ENCODE peak calls at places on chromosomes 5 and 9, in nine cellular contexts. G is ovary; J is colonic mucosa; Y is left ventricle myocardium inferior; U is psoas muscle; I is hepatocyte; C is HCT116; B is fibroblast of lung; Q is CD8-positive, alpha-beta T cell. M is an unnamed sample. For H3K4me1, the result is how much of the 10 kb centered on the place peaks cover.

GRCh38 chr9:87670572-87671264 is 55.2 kb upstream of the CTSL start:
- DNase-seq in G (no peak), J (no peak), Y (no peak), U (no peak), I (no peak), C (no peak), B (no peak), Q (no peak), M (no peak)

GRCh38 chr9:128001411-128002298 is 20.9 kb upstream of the EEIG1 start:
- DNase-seq in G (no peak), J (no peak), Y (no peak), U (no peak), I (peak), C (no peak), B (peak), Q (no peak), M (peak)

GRCh38 chr9:113471143-113471542 is 7.6 kb downstream of the RGS3 start:
- DNase-seq in G (no peak), J (no peak), Y (no peak), U (no peak), I (peak), C (no peak), B (no peak), Q (no peak), M (no peak)

GRCh38 chr5:142296914-142297417 is 27.9 kb downstream of the SPRY4 start:
- DNase-seq in G (no peak), J (no peak), Y (peak), U (no peak), I (no peak), C (no peak), B (peak), Q (no peak), M (no peak)

GRCh38 chr9:7236186-7236585 is 478.4 kb downstream of the KDM4C start:
- DNase-seq in G (no peak), J (no peak), Y (no peak), U (no peak), I (no peak), C (no peak), B (no peak), Q (no peak), M (no peak)

GRCh38 chr5:154086123-154086522 is 47.4 kb downstream of the MFAP3 start:
- DNase-seq in G (no peak), J (no peak), Y (no peak), U (no peak), I (no peak), C (no peak), B (no peak), Q (no peak), M (no peak)

GRCh38 chr5:25414746-25415145 is 770.0 kb upstream of the CDH10 start:
- DNase-seq in G (no peak), J (no peak), Y (no peak), U (no peak), I (peak), C (no peak), B (peak), Q (no peak), M (no peak)

GRCh38 chr5:151357792-151358191 is 10.4 kb upstream of the SLC36A2 start:
- DNase-seq in G (no peak), J (no peak), Y (no peak), U (no peak), I (no peak), C (no peak), B (no peak), Q (no peak), M (no peak)

GRCh38 chr9:37486616-37487544 is 1.1 kb downstream of the POLR1E start:
- DNase-seq in G (peak), J (no peak), Y (peak), U (no peak), I (peak), C (no peak), B (peak), Q (no peak), M (no peak)

GRCh38 chr9:98775831-98776441 is 20.4 kb downstream of the ANKS6 start:
- DNase-seq in G (no peak), J (peak), Y (no peak), U (no peak), I (peak), C (peak), B (peak), Q (no peak), M (peak)

GRCh38 chr5:109910874-109911273 is 221.1 kb downstream of the MAN2A1 start:
- DNase-seq in G (no peak), J (no peak), Y (no peak), U (no peak), I (no peak), C (no peak), B (no peak), Q (no peak), M (no peak)
- TF ChIP-seq CTCF in G (no peak), J (no peak), Y (no peak), U (no peak), I (no peak), C (no peak), B (no peak), Q (no peak), M (no peak)

DNA sequence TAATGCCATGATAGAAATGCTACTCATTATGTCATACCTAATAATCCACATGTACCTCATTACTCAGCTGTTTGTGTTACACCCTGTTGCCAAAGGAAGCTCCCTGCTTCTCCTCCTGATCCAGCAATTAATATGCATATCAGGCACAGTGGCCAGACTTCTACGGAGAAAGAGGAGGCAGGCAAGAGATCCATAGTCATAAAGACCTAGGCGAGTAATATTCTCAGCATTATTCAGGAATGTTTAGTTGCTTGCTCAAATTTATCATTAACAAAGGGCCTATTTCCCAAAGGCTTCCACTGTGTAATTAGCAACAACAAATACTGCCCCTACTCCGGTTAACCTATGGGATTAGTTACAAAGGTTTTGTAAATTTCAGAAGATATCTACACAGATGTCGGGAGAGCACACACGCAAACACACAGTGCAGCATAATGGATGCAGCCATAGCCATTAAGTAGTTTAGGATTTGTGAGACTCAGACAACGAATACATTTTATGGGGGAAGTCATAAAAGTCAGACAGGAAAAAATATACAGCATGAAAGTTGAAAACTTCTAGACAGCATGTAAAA is 192.6 kb downstream of the EFNA5 start:
- DNase-seq in G (no peak), J (no peak), Y (no peak), U (no peak), I (no peak), C (no peak), B (no peak), Q (no peak), M (no peak)
- H3K4me3 ChIP-seq in G (no peak), J (no peak), Y (no peak), U (no peak), I (no peak), C (no peak), B (no peak), Q (no peak), M (no peak)

GRCh38 chr5:124576848-124577409 is 169.5 kb downstream of the ZNF608 start:
- DNase-seq in G (no peak), J (no peak), Y (no peak), U (no peak), I (no peak), C (no peak), B (no peak), Q (no peak), M (no peak)
- H3K4me1 ChIP-seq in G (under half), J (under half), Y (under half), U (under half), I (under half), C (under half), B (under half), Q (under half), M (under half)

GRCh38 chr9:82466616-82467251 is 478.2 kb downstream of the SPATA31D1 start:
- DNase-seq in G (no peak), J (no peak), Y (no peak), U (no peak), I (peak), C (no peak), B (no peak), Q (no peak), M (peak)
- TF ChIP-seq CTCF in G (no peak), J (no peak), Y (peak), U (peak), I (peak), C (no peak), B (peak), Q (no peak), M (peak)

GRCh38 chr9:95725045-95725444 is 150.4 kb upstream of the ERCC6L2 start:
- DNase-seq in G (no peak), J (no peak), Y (no peak), U (no peak), I (peak), C (no peak), B (no peak), Q (no peak), M (no peak)

GRCh38 chr9:95724253-95724991 is 151.1 kb upstream of the ERCC6L2 start:
- DNase-seq in G (no peak), J (no peak), Y (no peak), U (no peak), I (no peak), C (no peak), B (no peak), Q (peak), M (no peak)

GRCh38 chr9:95727947-95728546 is 147.4 kb upstream of the ERCC6L2 start:
- DNase-seq in G (no peak), J (no peak), Y (no peak), U (no peak), I (no peak), C (no peak), B (no peak), Q (no peak), M (no peak)

GRCh38 chr9:95729066-95729465 is 146.4 kb upstream of the ERCC6L2 start:
- DNase-seq in G (no peak), J (no peak), Y (no peak), U (no peak), I (no peak), C (no peak), B (no peak), Q (no peak), M (no peak)

GRCh38 chr9:95726756-95727155 is 148.7 kb upstream of the ERCC6L2 start:
- DNase-seq in G (no peak), J (no peak), Y (no peak), U (no peak), I (peak), C (peak), B (peak), Q (no peak), M (no peak)
- H3K4me3 ChIP-seq in G (no peak), J (no peak), Y (no peak), U (no peak), I (no peak), C (no peak), B (no peak), Q (no peak), M (no peak)

GRCh38 chr9:3497406-3497805 is 28.4 kb downstream of the RFX3 start:
- DNase-seq in G (no peak), J (no peak), Y (no peak), U (no peak), I (no peak), C (no peak), B (peak), Q (no peak), M (no peak)

GRCh38 chr9:3502560-3503398 is 23.0 kb downstream of the RFX3 start:
- DNase-seq in G (no peak), J (no peak), Y (no peak), U (no peak), I (no peak), C (no peak), B (peak), Q (no peak), M (no peak)

GRCh38 chr9:3498691-3499090 is 27.1 kb downstream of the RFX3 start:
- DNase-seq in G (no peak), J (no peak), Y (no peak), U (no peak), I (no peak), C (no peak), B (peak), Q (no peak), M (no peak)

GRCh38 chr9:3497857-3498256 is 27.9 kb downstream of the RFX3 start:
- DNase-seq in G (no peak), J (no peak), Y (no peak), U (no peak), I (no peak), C (no peak), B (no peak), Q (no peak), M (no peak)

DNA sequence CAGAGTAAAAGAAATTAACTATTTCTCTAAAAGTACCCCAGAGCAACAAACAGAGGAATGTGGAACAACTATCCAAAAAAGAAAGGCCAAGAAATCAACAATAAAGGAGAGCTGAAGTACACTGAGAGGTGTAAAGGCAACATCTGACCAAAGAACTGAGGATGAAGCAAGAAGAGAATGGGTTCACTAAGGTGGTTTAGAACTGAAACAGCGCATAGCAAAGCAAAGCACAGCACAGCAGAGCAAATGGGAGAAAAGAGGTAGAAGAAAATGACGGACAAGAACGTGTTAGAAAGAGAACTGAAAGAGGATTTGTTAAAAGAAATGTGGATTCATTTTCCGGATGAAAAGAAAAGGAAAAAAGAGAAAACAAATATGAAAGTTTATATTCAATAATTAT is 25.8 kb downstream of the RFX3 start:
- DNase-seq in G (no peak), J (no peak), Y (no peak), U (no peak), I (no peak), C (no peak), B (no peak), Q (no peak), M (no peak)
- H3K4me1 ChIP-seq in G (under half), J (under half), Y (under half), U (under half), I (under half), C (under half), B (under half), Q (under half), M (under half)

DNA sequence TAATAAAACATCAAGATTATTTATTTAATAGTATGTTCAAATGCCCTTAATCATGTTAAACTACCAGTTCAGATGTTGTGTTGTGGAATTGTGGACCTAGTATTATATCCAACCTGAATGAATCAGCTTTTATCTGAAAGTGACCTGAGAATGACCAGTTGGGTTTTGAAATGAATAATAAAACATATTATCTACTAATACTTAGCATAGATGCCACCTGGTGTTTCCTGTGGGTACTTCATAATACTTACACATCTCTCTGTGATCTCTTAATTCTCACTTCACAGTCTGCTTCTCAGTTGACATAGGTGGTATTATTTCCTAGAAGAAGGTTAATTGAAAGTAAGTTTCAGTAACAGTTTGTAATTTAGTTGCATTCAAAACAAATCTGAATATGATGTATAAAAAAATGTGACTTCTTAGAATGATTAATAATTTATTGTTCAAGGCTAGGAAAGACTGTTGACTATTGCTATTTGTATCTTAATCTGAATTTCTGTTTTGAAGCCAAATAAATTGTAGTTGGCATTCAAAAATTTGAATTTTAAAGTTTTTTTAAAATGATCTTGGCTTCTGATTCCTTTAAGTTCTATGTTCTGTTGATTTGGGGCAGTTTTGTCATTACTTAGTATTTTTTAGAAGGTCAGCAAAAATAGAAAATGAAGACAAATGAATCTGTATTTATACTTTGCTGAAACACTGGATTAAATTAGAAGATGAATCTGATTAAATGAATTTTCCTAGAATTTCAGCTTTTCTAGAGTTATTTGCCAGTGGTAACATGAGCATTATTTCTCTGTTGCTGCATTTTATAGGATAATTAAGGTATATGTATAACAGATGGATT is 48.2 kb downstream of the KIF2A start:
- DNase-seq in G (no peak), J (no peak), Y (no peak), U (no peak), I (peak), C (peak), B (peak), Q (no peak), M (peak)
- TF ChIP-seq CTCF in G (peak), J (peak), Y (peak), U (peak), I (peak), C (peak), B (peak), Q (peak), M (peak)

M was measured in BE2C.